ENCODE peak calls at places on chromosomes 4 and X, in five cellular contexts. E is pancreas; H is CD8-positive, alpha-beta T cell; M is lower lobe of right lung; Y is A549. U is an unnamed sample.

GRCh38 chr4:137310156-137310555 is 222.1 kb downstream of the PCDH18 start:
- ATAC-seq in E (no peak), Y (no peak), H (no peak), M (no peak), U (peak)

GRCh38 chr4:40940317-40940720 is 190.6 kb downstream of the NSUN7 start:
- ATAC-seq in M (peak), E (peak), H (no peak), Y (no peak), U (peak)

GRCh38 chrX:133999013-133999705 is 13.8 kb upstream of the GPC3 start:
- ATAC-seq in M (no peak), H (no peak), Y (no peak), E (no peak), U (peak)

GRCh38 chrX:40061871-40062524 is 35.8 kb downstream of the BCOR start:
- ATAC-seq in M (no peak), H (peak), E (no peak), Y (no peak), U (no peak)

GRCh38 chr4:151882072-151882803 is 121.4 kb upstream of the GATB start:
- ATAC-seq in M (no peak), E (no peak), H (no peak), Y (no peak), U (no peak)

GRCh38 chrX:11881485-11882170 is 123.6 kb downstream of the MSL3 start:
- ATAC-seq in H (no peak), E (no peak), Y (no peak), M (no peak), U (no peak)

GRCh38 chrX:113512700-113513395 is 672.2 kb upstream of the AMOT start:
- ATAC-seq in E (no peak), H (no peak), Y (no peak), M (no peak), U (no peak)

GRCh38 chr4:113116414-113117345 is 67.2 kb downstream of the ANK2 start:
- ATAC-seq in E (peak), M (no peak), H (no peak), Y (no peak), U (peak)

GRCh38 chr4:77100234-77100633 is 24.4 kb upstream of the CCNI start:
- ATAC-seq in E (no peak), Y (no peak), M (no peak), H (no peak), U (no peak)

DNA sequence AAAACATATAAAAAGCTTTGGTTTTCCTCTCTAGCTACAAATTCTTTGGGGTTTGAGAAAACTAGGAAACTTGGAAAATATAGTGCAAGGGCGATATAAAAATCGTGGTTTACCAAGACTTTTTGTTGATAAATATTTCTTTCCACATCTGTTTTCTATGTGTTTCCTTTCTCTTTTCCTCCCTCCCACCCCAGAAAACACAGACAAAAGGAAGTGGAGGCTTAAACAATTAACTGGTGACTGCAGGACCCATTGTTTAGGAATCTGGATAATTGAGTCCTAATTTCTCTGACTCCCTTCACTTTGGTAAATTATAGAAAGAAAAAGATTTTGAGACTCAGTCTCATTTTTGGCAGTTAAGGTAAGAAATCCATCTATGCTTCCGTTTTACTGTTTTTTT is 203.8 kb downstream of the SPRY1 start:
- ATAC-seq in E (no peak), H (no peak), Y (no peak), M (no peak), U (no peak)
- H3K4me3 ChIP-seq in E (no peak), H (no peak), Y (no peak), M (no peak), U (no peak)

GRCh38 chr4:153556441-153556815 is 90.3 kb downstream of the TMEM131L start:
- ATAC-seq in H (no peak), M (no peak), E (no peak), Y (no peak), U (no peak)

GRCh38 chr4:153553155-153553819 is 87.1 kb downstream of the TMEM131L start:
- ATAC-seq in H (no peak), M (no peak), E (peak), Y (no peak), U (no peak)

GRCh38 chr4:153555730-153556440 is 89.7 kb downstream of the TMEM131L start:
- ATAC-seq in E (peak), Y (no peak), H (no peak), M (no peak), U (peak)

GRCh38 chr4:153549401-153549800 is 83.2 kb downstream of the TMEM131L start:
- ATAC-seq in Y (no peak), M (no peak), H (no peak), E (peak), U (no peak)

DNA sequence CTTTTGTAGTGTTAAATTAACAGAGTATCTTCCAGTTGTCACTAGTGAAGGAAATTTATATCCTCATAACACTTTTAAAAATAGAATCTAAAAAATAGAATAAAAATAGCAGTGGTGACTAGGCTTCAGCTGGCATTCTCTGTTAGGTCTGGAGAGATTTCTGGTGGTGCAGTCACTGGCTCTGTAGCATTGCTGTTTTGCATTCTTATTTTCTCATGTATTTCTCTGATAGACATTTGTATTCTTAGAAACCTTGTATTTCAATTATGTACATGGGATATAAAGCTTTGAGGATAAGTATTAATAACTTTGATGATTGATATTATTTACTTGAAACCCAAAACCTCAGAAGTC is 87.6 kb downstream of the TMEM131L start:
- ATAC-seq in E (no peak), M (no peak), H (no peak), Y (no peak), U (peak)
- H3K4me3 ChIP-seq in E (no peak), M (no peak), H (no peak), Y (no peak), U (no peak)

GRCh38 chr4:172818901-172819300 is 349.7 kb upstream of the GALNT7 start:
- ATAC-seq in E (no peak), M (no peak), H (no peak), Y (no peak), U (no peak)

GRCh38 chr4:172813359-172813923 is 355.2 kb upstream of the GALNT7 start:
- ATAC-seq in H (no peak), E (no peak), M (no peak), Y (no peak), U (no peak)

GRCh38 chr4:172809998-172810397 is 358.6 kb upstream of the GALNT7 start:
- ATAC-seq in M (no peak), Y (no peak), E (no peak), H (no peak), U (no peak)

GRCh38 chr4:172819353-172819752 is 349.3 kb upstream of the GALNT7 start:
- ATAC-seq in Y (no peak), H (no peak), E (no peak), M (no peak), U (no peak)

GRCh38 chr4:172815499-172816175 is 353.0 kb upstream of the GALNT7 start:
- ATAC-seq in H (no peak), M (no peak), Y (no peak), E (no peak), U (no peak)
- H3K4me3 ChIP-seq in H (no peak), M (no peak), Y (no peak), E (no peak), U (no peak)

GRCh38 chrX:107154787-107155620 is 36.4 kb upstream of the RBM41 start:
- ATAC-seq in H (peak), Y (peak), M (no peak), E (peak), U (no peak)
- H3K4me3 ChIP-seq in H (no peak), Y (peak), M (no peak), E (no peak), U (no peak)

GRCh38 chr4:126250006-126250405 is 935.3 kb downstream of the FAT4 start:
- ATAC-seq in Y (no peak), E (no peak), H (no peak), M (no peak), U (no peak)

GRCh38 chr4:126241631-126242030 is 926.9 kb downstream of the FAT4 start:
- ATAC-seq in M (no peak), E (no peak), H (no peak), Y (no peak), U (no peak)

GRCh38 chr4:126242679-126243390 is 928.1 kb downstream of the FAT4 start:
- ATAC-seq in H (no peak), Y (no peak), E (no peak), M (peak), U (peak)

GRCh38 chr4:126251169-126251568 is 936.4 kb downstream of the FAT4 start:
- ATAC-seq in H (no peak), M (no peak), Y (no peak), E (no peak), U (no peak)

GRCh38 chr4:126247409-126247808 is 932.7 kb downstream of the FAT4 start:
- ATAC-seq in M (no peak), Y (no peak), E (no peak), H (no peak), U (no peak)
- H3K4me3 ChIP-seq in M (no peak), Y (no peak), E (no peak), H (no peak), U (no peak)

GRCh38 chr4:125677665-125678307 is 363.0 kb downstream of the FAT4 start:
- ATAC-seq in E (no peak), H (no peak), Y (no peak), M (no peak), U (no peak)

GRCh38 chr4:125676583-125676982 is 361.8 kb downstream of the FAT4 start:
- ATAC-seq in Y (no peak), H (no peak), M (no peak), E (no peak), U (no peak)

GRCh38 chr4:125679989-125680388 is 365.2 kb downstream of the FAT4 start:
- ATAC-seq in M (no peak), H (no peak), Y (no peak), E (no peak), U (no peak)

GRCh38 chr4:125682730-125683129 is 368.0 kb downstream of the FAT4 start:
- ATAC-seq in M (no peak), H (no peak), Y (no peak), E (no peak), U (no peak)

GRCh38 chr4:125681240-125681639 is 366.5 kb downstream of the FAT4 start:
- ATAC-seq in M (no peak), E (peak), H (no peak), Y (no peak), U (no peak)
- H3K4me3 ChIP-seq in M (no peak), E (no peak), H (no peak), Y (no peak), U (no peak)

GRCh38 chrX:41442824-41443560 is 4.2 kb upstream of the NYX start:
- ATAC-seq in M (peak), H (no peak), E (peak), Y (peak), U (no peak)

GRCh38 chrX:41447897-41448296 is 754 bp downstream of the NYX start:
- ATAC-seq in E (no peak), M (no peak), Y (no peak), H (no peak), U (no peak)

GRCh38 chrX:41449138-41449537 is 2.0 kb downstream of the NYX start:
- ATAC-seq in M (no peak), H (no peak), Y (no peak), E (no peak), U (no peak)

GRCh38 chrX:41445171-41445570 is 2.0 kb upstream of the NYX start:
- ATAC-seq in H (no peak), M (no peak), E (no peak), Y (no peak), U (no peak)

GRCh38 chrX:41445781-41446358 is 1.3 kb upstream of the NYX start:
- ATAC-seq in H (no peak), M (no peak), Y (no peak), E (no peak), U (no peak)
- H3K4me3 ChIP-seq in H (no peak), M (no peak), Y (no peak), E (no peak), U (no peak)

GRCh38 chr4:6722891-6723290 is 6.9 kb downstream of the BLOC1S4 start:
- ATAC-seq in E (no peak), Y (no peak), H (no peak), M (no peak), U (no peak)

GRCh38 chr4:6721121-6721520 is 5.1 kb downstream of the BLOC1S4 start:
- ATAC-seq in M (no peak), H (no peak), E (no peak), Y (no peak), U (no peak)

GRCh38 chr4:6718932-6719610 is 3.1 kb downstream of the BLOC1S4 start:
- ATAC-seq in E (no peak), H (no peak), M (no peak), Y (no peak), U (no peak)

GRCh38 chr4:6719611-6720179 is 3.7 kb downstream of the BLOC1S4 start:
- ATAC-seq in H (no peak), Y (no peak), E (no peak), M (no peak), U (no peak)

DNA sequence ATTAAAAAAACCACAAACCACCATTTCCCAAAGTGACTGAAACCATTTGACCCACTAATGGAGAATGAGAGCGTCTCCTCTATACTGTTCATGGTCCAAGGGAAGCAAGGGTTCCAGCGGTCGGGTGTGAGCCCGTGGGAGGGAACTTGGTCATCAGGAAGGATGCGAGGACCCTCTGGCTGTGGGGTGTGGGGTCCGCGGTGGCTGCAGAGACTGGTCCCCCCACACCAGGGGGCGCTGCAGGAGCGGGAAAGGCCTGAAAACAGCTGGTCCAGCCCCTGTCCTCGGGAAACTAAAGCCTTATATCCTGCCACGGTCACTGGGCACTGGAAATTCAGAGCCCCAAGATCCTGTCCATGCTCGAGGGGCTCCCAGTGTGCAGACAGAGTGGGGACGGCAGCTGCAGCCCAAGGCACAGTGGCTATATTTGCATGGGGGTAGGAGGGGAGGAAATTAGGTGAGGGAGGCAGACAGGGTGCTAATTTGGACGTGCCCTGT is 4.3 kb downstream of the BLOC1S4 start:
- ATAC-seq in H (peak), M (peak), E (peak), Y (peak), U (peak)
- H3K4me3 ChIP-seq in H (no peak), M (no peak), E (no peak), Y (no peak), U (no peak)

DNA sequence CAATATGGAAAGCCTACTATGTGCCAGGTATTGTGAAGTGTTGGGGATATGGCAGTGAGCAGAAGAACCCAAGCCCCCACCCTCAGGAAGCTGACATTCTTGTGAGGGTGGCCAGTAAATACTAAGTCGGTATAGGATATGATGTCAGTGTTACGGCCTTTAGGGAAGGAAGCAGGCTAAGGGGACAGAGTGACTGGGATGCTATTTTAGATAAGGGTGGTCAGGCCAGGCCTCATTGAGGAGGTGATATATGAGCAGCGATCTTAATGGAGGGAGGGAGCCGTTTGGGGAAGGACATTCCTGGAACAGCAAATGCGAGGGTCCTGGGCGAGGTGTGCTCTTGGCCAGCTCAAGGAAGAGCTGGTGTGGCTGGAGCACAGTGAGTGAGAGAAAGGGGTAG is 2.0 kb downstream of the ATP6AP1 start:
- ATAC-seq in Y (no peak), H (no peak), E (no peak), M (no peak), U (no peak)
- H3K4me3 ChIP-seq in Y (no peak), H (no peak), E (no peak), M (no peak), U (no peak)

GRCh38 chrX:49799828-49800227 is 29.3 kb upstream of the PAGE4 start:
- ATAC-seq in E (no peak), Y (no peak), H (no peak), M (no peak), U (no peak)
- H3K4me3 ChIP-seq in E (no peak), Y (no peak), H (no peak), M (no peak), U (no peak)

U was measured in gastroesophageal sphincter.